ENCODE peak calls at places on chromosomes 5 and 9, in ten cellular contexts. A, V, E, X, O, J, I, P, F and Q are unnamed samples.

GRCh38 chr5:164375051-164375450 is 869.6 kb downstream of the MAT2B start:
- DNase-seq in A (no peak), V (no peak), E (no peak), X (no peak), O (no peak), J (no peak), I (no peak), P (no peak), F (peak; percentile 27), Q (no peak)

GRCh38 chr5:16048132-16048531 is 131.5 kb downstream of the MARCHF11 start:
- DNase-seq in A (no peak), V (no peak), E (no peak), X (no peak), O (no peak), J (no peak), I (no peak), P (no peak), F (no peak), Q (no peak)

GRCh38 chr9:82035332-82035731 is 46.8 kb downstream of the SPATA31D1 start:
- DNase-seq in A (no peak), V (no peak), E (no peak), X (no peak), O (no peak), J (no peak), I (no peak), P (peak; percentile 11), F (no peak), Q (no peak)

GRCh38 chr5:161230222-161230621 is 316.3 kb downstream of the GABRB2 start:
- DNase-seq in A (no peak), V (no peak), E (peak; percentile 76), X (peak; percentile 52), O (no peak), J (no peak), I (no peak), P (no peak), F (no peak), Q (no peak)

GRCh38 chr9:77783518-77783917 is 135.4 kb upstream of the GNA14 start:
- DNase-seq in A (no peak), V (no peak), E (no peak), X (no peak), O (no peak), J (no peak), I (no peak), P (no peak), F (no peak), Q (no peak)

GRCh38 chr9:70865471-70865870 is 255.9 kb downstream of the TRPM3 start:
- DNase-seq in A (no peak), V (no peak), E (no peak), X (no peak), O (no peak), J (no peak), I (no peak), P (no peak), F (peak; percentile 15), Q (no peak)

GRCh38 chr5:1916041-1917001 is 33.6 kb upstream of the IRX4 start:
- DNase-seq in A (no peak), V (no peak), E (no peak), X (peak; percentile 38), O (no peak), J (no peak), I (peak; percentile 66), P (no peak), F (no peak), Q (no peak)

GRCh38 chr9:137165250-137165836 is 4.5 kb downstream of the LRRC26 start:
- DNase-seq in A (no peak), V (no peak), E (no peak), X (no peak), O (no peak), J (no peak), I (no peak), P (no peak), F (no peak), Q (no peak)

GRCh38 chr5:176619203-176619568 is 9.2 kb upstream of the GPRIN1 start:
- DNase-seq in A (no peak), V (peak; percentile 95), E (no peak), X (peak; percentile 98), O (peak; percentile 54), J (no peak), I (no peak), P (peak; percentile 93), F (peak; percentile 82), Q (peak; percentile 79)

GRCh38 chr5:39498247-39498952 is 73.6 kb upstream of the DAB2 start:
- DNase-seq in A (no peak), V (no peak), E (no peak), X (no peak), O (no peak), J (no peak), I (no peak), P (no peak), F (peak; percentile 62), Q (no peak)

GRCh38 chr9:119302988-119303698 is 66.1 kb downstream of the BRINP1 start:
- DNase-seq in A (no peak), V (no peak), E (peak; percentile 52), X (no peak), O (no peak), J (no peak), I (no peak), P (no peak), F (no peak), Q (no peak)

GRCh38 chr5:148583421-148583965 is 70.8 kb downstream of the HTR4 start:
- DNase-seq in A (no peak), V (no peak), E (no peak), X (no peak), O (no peak), J (no peak), I (no peak), P (no peak), F (peak; percentile 21), Q (no peak)

GRCh38 chr5:166341708-166342329 is 1949.6 kb upstream of the WWC1 start:
- DNase-seq in A (no peak), V (no peak), E (no peak), X (no peak), O (no peak), J (no peak), I (no peak), P (no peak), F (no peak), Q (no peak)

GRCh38 chr9:79166005-79166404 is 405.8 kb upstream of the TLE4 start:
- DNase-seq in A (no peak), V (no peak), E (no peak), X (no peak), O (no peak), J (no peak), I (no peak), P (no peak), F (peak; percentile 27), Q (no peak)

GRCh38 chr5:108380531-108381021 is 1.3 kb downstream of the FBXL17 start:
- DNase-seq in A (no peak), V (peak; percentile 66), E (peak; percentile 44), X (peak; percentile 84), O (peak; percentile 31), J (no peak), I (peak; percentile 77), P (peak; percentile 31), F (peak; percentile 25), Q (peak; percentile 14)

GRCh38 chr5:137791387-137791786 is 37.2 kb upstream of the HNRNPA0 start:
- DNase-seq in A (no peak), V (no peak), E (no peak), X (no peak), O (no peak), J (no peak), I (no peak), P (no peak), F (no peak), Q (no peak)

GRCh38 chr5:54517512-54518145 is at the start of gene SNX18:
- DNase-seq in A (peak; percentile 84), V (peak; percentile 93), E (peak; percentile 92), X (peak; percentile 96), O (peak; percentile 87), J (peak; percentile 96), I (peak; percentile 96), P (peak; percentile 95), F (peak; percentile 92), Q (peak; percentile 91)

GRCh38 chr5:136132087-136132486 is 558 bp upstream of the SMAD5 start:
- DNase-seq in A (no peak), V (no peak), E (no peak), X (peak; percentile 56), O (no peak), J (no peak), I (no peak), P (peak; percentile 10), F (no peak), Q (no peak)

GRCh38 chr5:17434982-17435381 is 63.0 kb upstream of the TAF11L2 start:
- DNase-seq in A (no peak), V (no peak), E (no peak), X (no peak), O (no peak), J (no peak), I (no peak), P (no peak), F (no peak), Q (no peak)

GRCh38 chr5:71790433-71790832 is 71.4 kb downstream of the CARTPT start:
- DNase-seq in A (no peak), V (no peak), E (no peak), X (no peak), O (no peak), J (no peak), I (no peak), P (no peak), F (no peak), Q (no peak)

GRCh38 chr5:132425009-132425937 is 55.8 kb downstream of the SLC22A5 start:
- DNase-seq in A (no peak), V (no peak), E (no peak), X (no peak), O (peak; percentile 41), J (no peak), I (no peak), P (peak; percentile 65), F (peak; percentile 91), Q (peak; percentile 83)

GRCh38 chr9:124593080-124594058 is 86.2 kb upstream of the NR5A1 start:
- DNase-seq in A (no peak), V (peak; percentile 65), E (no peak), X (peak; percentile 77), O (no peak), J (no peak), I (no peak), P (no peak), F (no peak), Q (peak; percentile 45)

GRCh38 chr5:75335952-75336624 is 932 bp upstream of the HMGCR start:
- DNase-seq in A (no peak), V (no peak), E (peak; percentile 49), X (no peak), O (no peak), J (no peak), I (no peak), P (peak; percentile 72), F (peak; percentile 83), Q (peak; percentile 64)

GRCh38 chr5:142674438-142675210 is 11.3 kb downstream of the FGF1 start:
- DNase-seq in A (no peak), V (no peak), E (no peak), X (peak; percentile 37), O (no peak), J (no peak), I (no peak), P (peak; percentile 56), F (peak; percentile 77), Q (peak; percentile 75)

GRCh38 chr9:92484563-92484962 is 2.3 kb upstream of the ASPN start:
- DNase-seq in A (no peak), V (no peak), E (no peak), X (no peak), O (no peak), J (no peak), I (no peak), P (no peak), F (peak; percentile 38), Q (no peak)

GRCh38 chr5:145711417-145711816 is 123.7 kb downstream of the PRELID2 start:
- DNase-seq in A (no peak), V (no peak), E (no peak), X (no peak), O (no peak), J (no peak), I (no peak), P (no peak), F (no peak), Q (no peak)

GRCh38 chr5:132815454-132815853 is 2.4 kb downstream of the SOWAHA start:
- DNase-seq in A (no peak), V (no peak), E (no peak), X (no peak), O (no peak), J (no peak), I (no peak), P (peak; percentile 69), F (peak; percentile 38), Q (no peak)